ENCODE peak calls at places on chromosomes 5 and 9, in seven cellular contexts. Q is hepatocyte, H is DND-41, P is breast epithelium, O is mammary epithelial cell, J is upper lobe of left lung, T is left ventricle myocardium inferior. E is an unnamed sample. For H3K4me1, the result is how much of the 10 kb centered on the place peaks cover.

GRCh38 chr9:134625361-134626140 is 16.1 kb upstream of the COL5A1 start:
- DNase-seq in O (no peak), T (no peak), J (no peak), H (no peak), Q (no peak), P (peak), E (no peak)

GRCh38 chr9:74570879-74571512 is 73.9 kb downstream of the RORB start:
- DNase-seq in H (peak), O (peak), J (no peak), P (no peak), Q (peak), T (no peak), E (peak)

GRCh38 chr9:124015661-124016131 is 4.1 kb downstream of the LHX2 start:
- DNase-seq in H (no peak), T (no peak), Q (no peak), O (no peak), J (no peak), P (no peak), E (no peak)

GRCh38 chr5:142894749-142895148 is 124.6 kb downstream of the ARHGAP26 start:
- DNase-seq in Q (no peak), T (no peak), H (no peak), P (no peak), O (no peak), J (no peak), E (no peak)

GRCh38 chr9:37486616-37487544 is 1.1 kb downstream of the POLR1E start:
- DNase-seq in O (peak), H (peak), T (peak), J (no peak), Q (peak), P (no peak), E (no peak)

GRCh38 chr9:126491256-126491879 is 122.4 kb upstream of the LMX1B start:
- DNase-seq in P (no peak), Q (peak), O (peak), H (peak), T (no peak), J (no peak), E (peak)

GRCh38 chr5:18119156-18119785 is 485.0 kb downstream of the TAF11L14 start:
- DNase-seq in T (no peak), H (no peak), O (no peak), J (no peak), Q (no peak), P (no peak), E (no peak)

GRCh38 chr5:124061663-124062062 is 549.7 kb downstream of the CSNK1G3 start:
- DNase-seq in Q (peak), J (peak), O (no peak), T (no peak), H (no peak), P (no peak), E (no peak)

GRCh38 chr5:16606628-16607027 is 10.2 kb downstream of the RETREG1 start:
- DNase-seq in P (no peak), Q (no peak), O (no peak), T (no peak), H (no peak), J (no peak), E (no peak)

GRCh38 chr9:77708416-77708815 is 60.3 kb upstream of the GNA14 start:
- DNase-seq in H (no peak), J (no peak), P (no peak), O (no peak), T (no peak), Q (no peak), E (no peak)

GRCh38 chr9:3762076-3762475 is 236.3 kb upstream of the RFX3 start:
- DNase-seq in P (no peak), J (no peak), H (no peak), O (no peak), T (no peak), Q (no peak), E (no peak)

GRCh38 chr5:26329562-26330189 is 708.7 kb downstream of the CDH9 start:
- DNase-seq in H (no peak), T (no peak), J (no peak), O (no peak), Q (peak), P (no peak), E (peak)

GRCh38 chr9:134068742-134069535 is 1.1 kb upstream of the BRD3 start:
- DNase-seq in J (no peak), P (no peak), T (peak), Q (peak), O (no peak), H (no peak), E (no peak)

GRCh38 chr5:124263172-124263571 is 483.3 kb downstream of the ZNF608 start:
- DNase-seq in P (no peak), T (no peak), J (no peak), H (no peak), Q (no peak), O (no peak), E (no peak)

GRCh38 chr5:171521219-171521633 is 101.8 kb downstream of the FGF18 start:
- DNase-seq in H (no peak), T (no peak), Q (peak), J (no peak), P (no peak), O (peak), E (no peak)

DNA sequence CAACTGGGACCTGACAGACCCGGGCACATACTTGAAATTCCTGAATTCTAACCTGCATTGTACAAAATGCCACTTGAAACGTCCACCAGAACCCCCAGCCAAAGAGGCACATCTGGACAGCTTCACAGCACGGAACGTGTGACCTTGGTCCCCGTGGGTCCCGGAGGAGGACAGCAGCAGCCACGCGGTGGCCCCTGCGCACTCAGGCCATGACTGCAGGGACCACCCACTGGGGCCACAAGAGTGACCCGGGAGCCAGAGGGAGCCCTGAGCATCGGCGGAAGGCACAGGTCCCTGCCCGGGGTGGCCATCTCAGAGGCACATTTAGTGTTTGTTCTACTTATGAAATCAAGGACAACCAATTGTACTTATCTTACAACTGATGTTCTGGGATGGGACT is 2.1 kb upstream of the SNAPC4 start:
- DNase-seq in H (no peak), Q (no peak), J (no peak), T (no peak), P (no peak), O (no peak), E (no peak)
- H3K4me1 ChIP-seq in H (under half), Q (under half), J (under half), T (under half), P (under half), O (under half), E (under half)

GRCh38 chr5:6724321-6724929 is 11.2 kb downstream of the TENT4A start:
- DNase-seq in T (no peak), Q (no peak), H (no peak), J (no peak), P (no peak), O (no peak), E (no peak)
- H3K4me1 ChIP-seq in T (half or more), Q (under half), H (half or more), J (half or more), P (under half), O (under half), E (half or more)

GRCh38 chr5:1150866-1151265 is 39.0 kb upstream of the SLC12A7 start:
- DNase-seq in J (no peak), P (no peak), Q (no peak), H (no peak), O (no peak), T (no peak), E (no peak)
- H3K4me1 ChIP-seq in J (under half), P (under half), Q (under half), H (under half), O (under half), T (under half), E (under half)

DNA sequence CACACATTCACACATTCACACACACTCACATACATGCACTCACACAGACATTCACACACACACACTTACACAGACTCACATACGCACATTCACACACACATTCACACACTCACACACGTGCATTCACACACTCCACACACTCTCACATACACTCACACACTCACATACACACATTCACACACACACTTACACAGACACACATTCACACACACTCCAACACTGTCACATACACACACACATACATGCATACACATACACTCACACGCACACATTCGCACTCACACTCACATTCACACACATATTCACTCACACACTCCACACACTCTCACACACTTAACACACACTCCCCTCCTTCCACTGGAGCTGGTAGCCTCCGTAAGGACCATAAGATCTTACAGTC is 26.2 kb downstream of the CAMK2A start:
- DNase-seq in P (no peak), T (no peak), H (no peak), Q (no peak), O (no peak), J (no peak), E (no peak)
- H3K4me1 ChIP-seq in P (under half), T (under half), H (under half), Q (under half), O (under half), J (under half), E (under half)

DNA sequence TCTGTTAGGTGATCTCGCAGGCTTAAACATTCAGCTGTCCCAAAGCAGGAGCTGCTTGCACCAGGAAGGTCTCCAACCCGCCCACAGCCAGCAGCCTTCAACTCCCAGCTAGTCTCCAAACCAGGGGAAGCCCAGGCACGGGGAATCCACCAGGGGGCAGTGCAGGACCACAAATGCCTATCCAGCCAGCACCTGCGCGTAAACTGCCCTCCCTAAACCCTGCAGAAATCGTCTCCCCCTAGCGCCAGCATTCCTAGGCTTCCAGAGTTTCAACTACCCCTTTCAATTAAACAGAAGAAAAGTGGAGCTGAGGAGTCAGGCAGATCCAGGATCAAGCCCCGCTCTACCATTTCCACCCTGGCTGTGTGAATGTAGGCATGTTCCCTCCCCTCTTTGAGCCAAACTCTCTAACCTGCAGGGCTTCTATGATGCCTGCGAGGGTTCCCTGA is 72.0 kb downstream of the HRH2 start:
- DNase-seq in T (peak), Q (peak), H (peak), J (peak), P (peak), O (peak), E (peak)
- H3K4me1 ChIP-seq in T (under half), Q (under half), H (under half), J (under half), P (under half), O (under half), E (under half)

GRCh38 chr5:52864884-52865283 is 77.2 kb downstream of the ITGA1 start:
- DNase-seq in J (no peak), T (no peak), H (no peak), Q (no peak), O (no peak), P (no peak), E (no peak)
- H3K4me1 ChIP-seq in J (under half), T (under half), H (under half), Q (under half), O (under half), P (under half), E (under half)